ENCODE peak calls at places on chromosomes 7 and 10, in five cellular contexts. J is dorsolateral prefrontal cortex, Z is lung, G is tibial artery, R is BJ. V is an unnamed sample.
A peak's percentile ranks its signal among the peaks of the same experiment; 100 is the strongest.

GRCh38 chr10:36671607-36672006 is 453.8 kb upstream of the ANKRD30A start:
- DNase-seq in R (peak; percentile 49), G (no peak), Z (no peak), J (no peak), V (no peak)

GRCh38 chr10:77685494-77685893 is 47.9 kb upstream of the KCNMA1 start:
- DNase-seq in Z (no peak), J (no peak), G (no peak), R (no peak), V (peak; percentile 10)

GRCh38 chr10:125396651-125397050 is 236.3 kb upstream of the CTBP2 start:
- DNase-seq in J (no peak), G (no peak), R (peak; percentile 55), Z (no peak), V (no peak)

GRCh38 chr10:6280291-6280690 is 77.6 kb downstream of the PFKFB3 start:
- DNase-seq in R (no peak), Z (no peak), J (no peak), G (no peak), V (no peak)

GRCh38 chr7:47763063-47763974 is 181.4 kb upstream of the TNS3 start:
- DNase-seq in J (no peak), R (peak; percentile 97), Z (no peak), G (no peak), V (peak; percentile 35)

GRCh38 chr7:40682696-40683095 is 547.9 kb downstream of the SUGCT start:
- DNase-seq in G (no peak), J (no peak), Z (no peak), R (no peak), V (no peak)

GRCh38 chr7:71851776-71852548 is 560.2 kb downstream of the CALN1 start:
- DNase-seq in J (no peak), Z (no peak), G (no peak), R (no peak), V (no peak)

GRCh38 chr7:107938448-107939250 is 47.7 kb downstream of the DLD start:
- DNase-seq in R (no peak), G (no peak), J (no peak), Z (no peak), V (no peak)

GRCh38 chr10:100021322-100021721 is 11.6 kb upstream of the DNMBP start:
- DNase-seq in G (no peak), R (no peak), J (no peak), Z (no peak), V (no peak)

GRCh38 chr7:92075455-92076158 is 58.7 kb downstream of the CYP51A1 start:
- DNase-seq in R (no peak), J (no peak), Z (no peak), G (no peak), V (no peak)

GRCh38 chr10:7337431-7338171 is 73.2 kb downstream of the SFMBT2 start:
- DNase-seq in G (no peak), R (no peak), J (no peak), Z (no peak), V (no peak)

GRCh38 chr7:47677664-47678063 is 95.8 kb upstream of the TNS3 start:
- DNase-seq in Z (no peak), R (no peak), G (no peak), J (no peak), V (no peak)

GRCh38 chr10:15245530-15245929 is 77.0 kb upstream of the NMT2 start:
- DNase-seq in J (no peak), Z (no peak), G (no peak), R (no peak), V (no peak)

GRCh38 chr7:132377703-132378584 is 198.3 kb downstream of the PLXNA4 start:
- DNase-seq in Z (no peak), J (peak; percentile 56), R (no peak), G (no peak), V (no peak)

GRCh38 chr7:22008011-22008410 is 62.3 kb upstream of the CDCA7L start:
- DNase-seq in Z (no peak), R (no peak), J (no peak), G (no peak), V (no peak)

GRCh38 chr7:111763221-111763791 is 201.0 kb upstream of the IMMP2L start:
- DNase-seq in J (no peak), Z (no peak), R (no peak), G (no peak), V (no peak)

GRCh38 chr7:67484244-67484751 is 487.7 kb downstream of the TYW1 start:
- DNase-seq in Z (peak; percentile 53), R (no peak), J (peak; percentile 66), G (peak; percentile 25), V (peak; percentile 22)

GRCh38 chr7:101722247-101722646 is 93.2 kb upstream of the MYL10 start:
- DNase-seq in G (no peak), J (no peak), R (no peak), Z (no peak), V (no peak)

GRCh38 chr7:36496576-36496975 is 106.9 kb downstream of the ANLN start:
- DNase-seq in R (no peak), G (no peak), J (no peak), Z (no peak), V (no peak)

GRCh38 chr7:6502886-6503285 is 48.4 kb downstream of the GRID2IP start:
- DNase-seq in Z (no peak), G (no peak), J (no peak), R (no peak), V (peak; percentile 31)

GRCh38 chr10:52864459-52865106 is 92.0 kb upstream of the MBL2 start:
- DNase-seq in J (no peak), Z (no peak), R (peak; percentile 89), G (no peak), V (no peak)

GRCh38 chr7:73742338-73742752 is 3.7 kb upstream of the ABHD11 start:
- DNase-seq in J (no peak), G (no peak), R (no peak), Z (peak; percentile 70), V (peak; percentile 59)
- TF ChIP-seq CTCF in J (no peak), G (no peak), R (no peak), Z (no peak), V (no peak)

GRCh38 chr10:88879754-88880286 is at the start of gene STAMBPL1:
- DNase-seq in Z (peak; percentile 59), G (no peak), J (peak; percentile 29), R (no peak), V (peak; percentile 70)

GRCh38 chr10:88875081-88875480 is 5.0 kb upstream of the STAMBPL1 start:
- DNase-seq in R (no peak), G (no peak), Z (no peak), J (no peak), V (no peak)

GRCh38 chr10:88874271-88874670 is 5.8 kb upstream of the STAMBPL1 start:
- DNase-seq in G (no peak), J (no peak), Z (no peak), R (no peak), V (no peak)

GRCh38 chr10:88880287-88881094 is 446 bp downstream of the STAMBPL1 start:
- DNase-seq in Z (peak; percentile 83), J (peak; percentile 69), G (peak; percentile 81), R (no peak), V (peak; percentile 83)

DNA sequence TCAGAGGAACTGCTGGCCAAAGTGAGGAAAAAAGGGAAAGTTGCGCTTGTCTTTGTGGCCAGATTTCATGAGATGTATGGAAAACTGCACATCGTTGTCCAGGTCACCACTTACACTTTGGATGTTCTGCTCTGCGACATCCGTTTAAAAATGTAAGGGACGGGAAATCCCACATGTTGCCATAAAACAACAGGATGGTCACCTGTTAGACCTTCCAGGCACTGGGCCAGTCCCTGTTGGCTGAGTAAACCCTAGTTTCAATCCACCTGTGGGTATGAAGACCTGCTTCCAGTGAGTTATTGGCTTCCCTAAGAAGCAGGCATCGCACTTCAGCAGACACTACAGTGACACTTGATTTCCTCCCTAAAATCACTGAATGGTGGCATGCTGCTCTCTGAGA is 2.7 kb upstream of the STAMBPL1 start:
- DNase-seq in J (no peak), G (no peak), R (no peak), Z (no peak), V (no peak)
- H3K27me3 ChIP-seq in J (no peaks in the 10 kb centered on the region), G (no peaks in the 10 kb centered on the region), R (no peaks in the 10 kb centered on the region), Z (no peaks in the 10 kb centered on the region), V (no peaks in the 10 kb centered on the region)

GRCh38 chr7:151745090-151745638 is 131.8 kb downstream of the PRKAG2 start:
- DNase-seq in G (peak; percentile 85), J (no peak), Z (peak; percentile 91), R (no peak), V (peak; percentile 83)
- TF ChIP-seq CTCF in G (peak; percentile 49), J (no peak), Z (no peak), R (peak; percentile 49), V (peak; percentile 34)

DNA sequence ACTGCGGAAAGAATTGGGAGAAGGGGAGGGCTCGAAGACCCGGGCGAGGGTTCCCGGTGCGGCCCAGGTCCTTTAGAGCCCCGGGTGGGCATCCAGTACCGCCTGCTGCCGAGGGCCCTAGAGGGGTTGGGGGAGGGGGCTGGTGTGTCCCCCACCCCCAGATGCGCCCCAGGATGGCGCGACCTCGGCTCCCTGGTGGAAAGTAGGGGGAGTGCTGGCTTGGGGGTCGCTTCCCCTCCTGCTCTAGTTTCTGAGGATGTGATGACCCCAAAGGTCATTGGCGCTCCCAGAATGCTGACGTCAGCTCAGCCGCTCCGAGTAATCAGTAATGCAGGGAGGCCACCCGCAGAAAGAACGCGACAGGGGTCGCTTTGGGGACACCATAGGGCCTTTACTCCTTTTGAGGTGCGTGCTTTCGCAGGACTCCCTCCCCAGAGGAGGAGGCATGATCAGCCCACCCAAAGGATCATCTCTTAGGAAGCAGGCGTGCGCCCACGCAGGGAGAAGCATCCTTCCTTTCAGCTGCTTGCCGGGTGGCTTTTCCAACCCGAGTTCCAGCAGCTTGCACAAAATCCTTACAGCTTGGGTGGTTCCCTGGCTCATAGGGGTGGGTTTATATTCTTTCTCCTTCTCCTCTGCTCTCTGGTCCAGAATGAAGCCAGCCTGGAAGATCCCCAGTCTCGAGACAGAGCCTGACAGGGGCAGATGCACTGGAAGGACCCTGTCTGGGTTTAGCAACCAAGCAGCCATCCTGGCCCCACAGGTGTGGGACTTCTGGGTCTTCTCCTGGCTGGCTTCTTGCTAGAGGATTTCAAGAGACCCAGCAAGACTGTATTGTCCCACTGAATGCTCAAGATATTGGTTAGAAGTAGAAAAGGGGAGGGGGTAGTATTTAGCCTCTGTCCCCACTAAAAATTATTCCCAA is 1.3 kb upstream of the PRKAG2 start:
- DNase-seq in G (no peak), J (peak; percentile 39), Z (no peak), R (no peak), V (peak; percentile 48)
- H3K27me3 ChIP-seq in G (no peaks in the 10 kb centered on the region), J (no peaks in the 10 kb centered on the region), Z (no peaks in the 10 kb centered on the region), R (peaks cover 22% of the 10 kb centered on the region), V (no peaks in the 10 kb centered on the region)

DNA sequence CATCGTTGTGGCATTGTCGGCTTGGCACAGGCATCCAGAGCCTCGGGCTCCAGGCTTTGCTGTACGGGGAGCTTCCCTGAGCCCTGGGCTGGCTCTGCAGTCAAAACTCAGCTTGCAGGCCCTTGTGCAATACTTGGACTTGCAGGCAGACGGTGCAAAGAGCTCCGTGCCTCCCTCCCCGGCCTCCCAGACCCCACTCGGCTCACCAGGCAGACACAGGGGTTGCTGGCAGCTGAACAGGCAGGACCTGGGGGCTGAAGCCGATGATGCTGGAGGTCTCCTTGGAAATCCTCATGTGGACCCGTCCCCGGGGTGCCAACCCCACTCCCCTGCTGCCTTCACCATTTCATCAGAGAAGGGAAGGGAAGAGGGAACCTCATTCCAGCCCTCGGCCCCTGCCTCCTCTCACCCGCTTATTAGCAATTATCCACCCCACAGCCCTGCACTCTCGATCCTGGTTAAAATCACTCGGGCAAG is 59.6 kb upstream of the GNA12 start:
- DNase-seq in Z (no peak), J (no peak), R (no peak), G (no peak), V (no peak)
- TF ChIP-seq CTCF in Z (no peak), J (no peak), R (no peak), G (no peak), V (no peak)